ENCODE peak calls at places on chromosomes 4 and X, in six cellular contexts. One of them, this sample, is unnamed.

GRCh38 chrX:39409246-39409917 is 608.1 kb downstream of the MID1IP1 start:
- DNase-seq in cardiac muscle cell: no peak
- DNase-seq in ovary: no peak
- DNase-seq in astrocyte of the cerebellum: no peak
- DNase-seq in right atrium auricular region: no peak
- DNase-seq in GM12878: no peak
- DNase-seq in this sample: no peak

GRCh38 chrX:74458738-74459137 is 37.4 kb downstream of the SLC16A2 start:
- DNase-seq in cardiac muscle cell: no peak
- DNase-seq in ovary: no peak
- DNase-seq in astrocyte of the cerebellum: peak; percentile 69
- DNase-seq in right atrium auricular region: no peak
- DNase-seq in GM12878: no peak
- DNase-seq in this sample: no peak

GRCh38 chr4:74041418-74041817 is 2.9 kb upstream of the CXCL3 start:
- DNase-seq in cardiac muscle cell: no peak
- DNase-seq in ovary: no peak
- DNase-seq in astrocyte of the cerebellum: no peak
- DNase-seq in right atrium auricular region: no peak
- DNase-seq in GM12878: no peak
- DNase-seq in this sample: no peak

GRCh38 chrX:137166591-137166990 is 132.8 kb upstream of the GPR101 start:
- DNase-seq in cardiac muscle cell: peak; percentile 15
- DNase-seq in ovary: no peak
- DNase-seq in astrocyte of the cerebellum: no peak
- DNase-seq in right atrium auricular region: no peak
- DNase-seq in GM12878: no peak
- DNase-seq in this sample: no peak

GRCh38 chr4:83473966-83474365 is 10.9 kb downstream of the ABRAXAS1 start:
- DNase-seq in cardiac muscle cell: no peak
- DNase-seq in ovary: no peak
- DNase-seq in astrocyte of the cerebellum: no peak
- DNase-seq in right atrium auricular region: no peak
- DNase-seq in GM12878: no peak
- DNase-seq in this sample: no peak

GRCh38 chr4:158599150-158599549 is 72.5 kb downstream of the C4orf46 start:
- DNase-seq in cardiac muscle cell: no peak
- DNase-seq in ovary: no peak
- DNase-seq in astrocyte of the cerebellum: no peak
- DNase-seq in right atrium auricular region: no peak
- DNase-seq in GM12878: no peak
- DNase-seq in this sample: no peak

GRCh38 chrX:11461181-11462001 is 168.2 kb downstream of the AMELX start:
- DNase-seq in cardiac muscle cell: no peak
- DNase-seq in ovary: no peak
- DNase-seq in astrocyte of the cerebellum: no peak
- DNase-seq in right atrium auricular region: no peak
- DNase-seq in GM12878: no peak
- DNase-seq in this sample: no peak

GRCh38 chr4:164748375-164748774 is 5.6 kb upstream of the SMIM31 start:
- DNase-seq in cardiac muscle cell: peak; percentile 8
- DNase-seq in ovary: no peak
- DNase-seq in astrocyte of the cerebellum: peak; percentile 18
- DNase-seq in right atrium auricular region: no peak
- DNase-seq in GM12878: no peak
- DNase-seq in this sample: no peak

GRCh38 chr4:183636488-183636887 is 22.5 kb downstream of the RWDD4 start:
- DNase-seq in cardiac muscle cell: no peak
- DNase-seq in ovary: no peak
- DNase-seq in astrocyte of the cerebellum: no peak
- DNase-seq in right atrium auricular region: no peak
- DNase-seq in GM12878: no peak
- DNase-seq in this sample: no peak

GRCh38 chr4:87232241-87232640 is 11.8 kb upstream of the KLHL8 start:
- DNase-seq in cardiac muscle cell: no peak
- DNase-seq in ovary: no peak
- DNase-seq in astrocyte of the cerebellum: no peak
- DNase-seq in right atrium auricular region: no peak
- DNase-seq in GM12878: no peak
- DNase-seq in this sample: no peak

GRCh38 chrX:13180807-13181206 is 136.4 kb upstream of the FAM9C start:
- DNase-seq in cardiac muscle cell: no peak
- DNase-seq in ovary: no peak
- DNase-seq in astrocyte of the cerebellum: no peak
- DNase-seq in right atrium auricular region: no peak
- DNase-seq in GM12878: no peak
- DNase-seq in this sample: no peak

GRCh38 chr4:38800956-38801450 is 3.6 kb downstream of the TLR1 start:
- DNase-seq in cardiac muscle cell: no peak
- DNase-seq in ovary: no peak
- DNase-seq in astrocyte of the cerebellum: no peak
- DNase-seq in right atrium auricular region: no peak
- DNase-seq in GM12878: no peak
- DNase-seq in this sample: no peak

GRCh38 chr4:112083587-112084347 is 61.5 kb upstream of the FAM241A start:
- DNase-seq in cardiac muscle cell: no peak
- DNase-seq in ovary: no peak
- DNase-seq in astrocyte of the cerebellum: no peak
- DNase-seq in right atrium auricular region: no peak
- DNase-seq in GM12878: no peak
- DNase-seq in this sample: no peak

GRCh38 chrX:150037041-150037440 is 98.8 kb upstream of the EOLA2 start:
- DNase-seq in cardiac muscle cell: no peak
- DNase-seq in ovary: no peak
- DNase-seq in astrocyte of the cerebellum: no peak
- DNase-seq in right atrium auricular region: no peak
- DNase-seq in GM12878: no peak
- DNase-seq in this sample: no peak

GRCh38 chrX:105460366-105460765 is 239.9 kb upstream of the TEX13A start:
- DNase-seq in cardiac muscle cell: no peak
- DNase-seq in ovary: no peak
- DNase-seq in astrocyte of the cerebellum: peak; percentile 78
- DNase-seq in right atrium auricular region: no peak
- DNase-seq in GM12878: no peak
- DNase-seq in this sample: no peak

GRCh38 chrX:22366166-22366702 is 93.5 kb downstream of the CBLL2 start:
- DNase-seq in cardiac muscle cell: no peak
- DNase-seq in ovary: no peak
- DNase-seq in astrocyte of the cerebellum: no peak
- DNase-seq in right atrium auricular region: no peak
- DNase-seq in GM12878: no peak
- DNase-seq in this sample: no peak

GRCh38 chr4:23237771-23238170 is 545.0 kb downstream of the GBA3 start:
- DNase-seq in cardiac muscle cell: no peak
- DNase-seq in ovary: no peak
- DNase-seq in astrocyte of the cerebellum: peak; percentile 4
- DNase-seq in right atrium auricular region: no peak
- DNase-seq in GM12878: no peak
- DNase-seq in this sample: no peak

GRCh38 chr4:70651864-70652506 is 14.3 kb downstream of the JCHAIN start:
- DNase-seq in cardiac muscle cell: peak; percentile 38
- DNase-seq in ovary: no peak
- DNase-seq in astrocyte of the cerebellum: no peak
- DNase-seq in right atrium auricular region: no peak
- DNase-seq in GM12878: no peak
- DNase-seq in this sample: no peak

GRCh38 chrX:120090208-120090607 is 12.7 kb upstream of the RHOXF2B start:
- DNase-seq in cardiac muscle cell: no peak
- DNase-seq in ovary: no peak
- DNase-seq in astrocyte of the cerebellum: no peak
- DNase-seq in right atrium auricular region: no peak
- DNase-seq in GM12878: no peak
- DNase-seq in this sample: no peak

GRCh38 chr4:176548571-176548970 is 228.8 kb downstream of the SPCS3 start:
- DNase-seq in cardiac muscle cell: no peak
- DNase-seq in ovary: no peak
- DNase-seq in astrocyte of the cerebellum: no peak
- DNase-seq in right atrium auricular region: no peak
- DNase-seq in GM12878: no peak
- DNase-seq in this sample: no peak

GRCh38 chr4:74364649-74365491 is at the start of gene EREG:
- DNase-seq in cardiac muscle cell: peak; percentile 62
- DNase-seq in ovary: no peak
- DNase-seq in astrocyte of the cerebellum: no peak
- DNase-seq in right atrium auricular region: no peak
- DNase-seq in GM12878: no peak
- DNase-seq in this sample: peak; percentile 51

GRCh38 chr4:98094118-98094517 is 49.2 kb downstream of the STPG2 start:
- DNase-seq in cardiac muscle cell: no peak
- DNase-seq in ovary: no peak
- DNase-seq in astrocyte of the cerebellum: no peak
- DNase-seq in right atrium auricular region: no peak
- DNase-seq in GM12878: no peak
- DNase-seq in this sample: no peak

GRCh38 chr4:2009651-2010233 is 968 bp upstream of the NELFA start:
- DNase-seq in cardiac muscle cell: peak; percentile 77
- DNase-seq in ovary: peak; percentile 46
- DNase-seq in astrocyte of the cerebellum: peak; percentile 23
- DNase-seq in right atrium auricular region: peak; percentile 65
- DNase-seq in GM12878: no peak
- DNase-seq in this sample: peak; percentile 57

GRCh38 chr4:24382381-24382780 is 202.0 kb downstream of the DHX15 start:
- DNase-seq in cardiac muscle cell: no peak
- DNase-seq in ovary: no peak
- DNase-seq in astrocyte of the cerebellum: peak; percentile 51
- DNase-seq in right atrium auricular region: no peak
- DNase-seq in GM12878: no peak
- DNase-seq in this sample: no peak

GRCh38 chrX:118660085-118660484 is 67.3 kb upstream of the IL13RA1 start:
- DNase-seq in cardiac muscle cell: no peak
- DNase-seq in ovary: no peak
- DNase-seq in astrocyte of the cerebellum: no peak
- DNase-seq in right atrium auricular region: no peak
- DNase-seq in GM12878: no peak
- DNase-seq in this sample: no peak

GRCh38 chrX:114626323-114626722 is 42.4 kb downstream of the HTR2C start:
- DNase-seq in cardiac muscle cell: peak; percentile 52
- DNase-seq in ovary: no peak
- DNase-seq in astrocyte of the cerebellum: peak; percentile 5
- DNase-seq in right atrium auricular region: no peak
- DNase-seq in GM12878: no peak
- DNase-seq in this sample: no peak

GRCh38 chr4:37304612-37305011 is 60.1 kb downstream of the NWD2 start:
- DNase-seq in cardiac muscle cell: no peak
- DNase-seq in ovary: no peak
- DNase-seq in astrocyte of the cerebellum: no peak
- DNase-seq in right atrium auricular region: no peak
- DNase-seq in GM12878: no peak
- DNase-seq in this sample: no peak

GRCh38 chr4:37299468-37299867 is 54.9 kb downstream of the NWD2 start:
- DNase-seq in cardiac muscle cell: no peak
- DNase-seq in ovary: no peak
- DNase-seq in astrocyte of the cerebellum: no peak
- DNase-seq in right atrium auricular region: no peak
- DNase-seq in GM12878: no peak
- DNase-seq in this sample: no peak
- TF ChIP-seq CTCF in cardiac muscle cell: no peak
- TF ChIP-seq CTCF in ovary: no peak
- TF ChIP-seq CTCF in astrocyte of the cerebellum: no peak
- TF ChIP-seq CTCF in right atrium auricular region: no peak
- TF ChIP-seq CTCF in GM12878: no peak
- TF ChIP-seq CTCF in this sample: no peak

GRCh38 chr4:15543537-15544195 is 74.0 kb downstream of the CC2D2A start:
- DNase-seq in cardiac muscle cell: no peak
- DNase-seq in ovary: no peak
- DNase-seq in astrocyte of the cerebellum: no peak
- DNase-seq in right atrium auricular region: no peak
- DNase-seq in GM12878: no peak
- DNase-seq in this sample: no peak

GRCh38 chr4:15544196-15544730 is 74.6 kb downstream of the CC2D2A start:
- DNase-seq in cardiac muscle cell: no peak
- DNase-seq in ovary: no peak
- DNase-seq in astrocyte of the cerebellum: no peak
- DNase-seq in right atrium auricular region: no peak
- DNase-seq in GM12878: no peak
- DNase-seq in this sample: no peak

GRCh38 chr4:15545371-15545770 is 75.7 kb downstream of the CC2D2A start:
- DNase-seq in cardiac muscle cell: no peak
- DNase-seq in ovary: no peak
- DNase-seq in astrocyte of the cerebellum: no peak
- DNase-seq in right atrium auricular region: no peak
- DNase-seq in GM12878: no peak
- DNase-seq in this sample: no peak

GRCh38 chr4:15541941-15542340 is 72.3 kb downstream of the CC2D2A start:
- DNase-seq in cardiac muscle cell: no peak
- DNase-seq in ovary: no peak
- DNase-seq in astrocyte of the cerebellum: no peak
- DNase-seq in right atrium auricular region: no peak
- DNase-seq in GM12878: no peak
- DNase-seq in this sample: no peak

DNA sequence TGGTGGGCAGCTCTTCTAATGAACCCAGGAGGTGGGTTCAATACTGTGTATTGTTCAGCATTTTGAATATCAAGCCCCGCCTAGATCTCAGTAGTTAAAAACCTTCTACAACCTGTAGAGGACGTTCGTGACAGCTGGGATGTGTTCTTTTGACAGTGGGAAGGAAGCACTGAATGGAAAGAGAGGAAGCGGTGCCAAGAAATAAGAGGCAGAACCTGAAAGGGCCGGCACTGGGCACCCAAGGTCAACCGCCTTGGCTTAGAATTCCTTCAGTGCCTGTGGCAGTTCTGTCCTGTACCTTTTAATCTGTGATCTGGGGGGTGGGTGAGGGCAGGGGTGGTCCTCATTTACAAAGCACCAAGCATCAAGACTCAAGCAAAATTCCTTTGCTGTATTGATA is 73.1 kb downstream of the CC2D2A start:
- DNase-seq in cardiac muscle cell: no peak
- DNase-seq in ovary: no peak
- DNase-seq in astrocyte of the cerebellum: no peak
- DNase-seq in right atrium auricular region: no peak
- DNase-seq in GM12878: no peak
- DNase-seq in this sample: no peak
- TF ChIP-seq CTCF in cardiac muscle cell: no peak
- TF ChIP-seq CTCF in ovary: no peak
- TF ChIP-seq CTCF in astrocyte of the cerebellum: no peak
- TF ChIP-seq CTCF in right atrium auricular region: no peak
- TF ChIP-seq CTCF in GM12878: no peak
- TF ChIP-seq CTCF in this sample: no peak

DNA sequence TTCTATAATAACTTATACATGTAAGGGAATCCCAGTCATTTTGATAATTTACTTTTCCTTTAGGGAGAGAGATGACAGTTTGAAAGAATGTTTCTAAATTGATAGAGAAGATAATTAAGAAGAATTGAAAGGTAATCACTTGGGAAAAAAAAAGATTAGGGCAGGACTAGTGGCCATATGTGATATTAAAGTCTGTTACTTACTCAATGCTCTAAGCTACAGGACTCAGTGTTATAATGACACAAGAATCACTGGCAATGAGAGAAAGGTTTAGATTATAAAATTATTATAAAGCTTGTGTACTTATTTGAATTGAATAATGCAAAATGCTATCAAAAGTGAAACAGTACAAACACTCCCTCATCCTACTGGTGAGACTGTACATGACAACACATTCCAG is 265.3 kb downstream of the BANK1 start:
- DNase-seq in cardiac muscle cell: no peak
- DNase-seq in ovary: no peak
- DNase-seq in astrocyte of the cerebellum: no peak
- DNase-seq in right atrium auricular region: no peak
- DNase-seq in GM12878: no peak
- DNase-seq in this sample: no peak
- TF ChIP-seq CTCF in cardiac muscle cell: no peak
- TF ChIP-seq CTCF in ovary: no peak
- TF ChIP-seq CTCF in astrocyte of the cerebellum: no peak
- TF ChIP-seq CTCF in right atrium auricular region: peak; percentile 23
- TF ChIP-seq CTCF in GM12878: no peak
- TF ChIP-seq CTCF in this sample: peak; percentile 21

GRCh38 chr4:10140866-10141759 is 24.5 kb upstream of the WDR1 start:
- DNase-seq in cardiac muscle cell: no peak
- DNase-seq in ovary: no peak
- DNase-seq in astrocyte of the cerebellum: no peak
- DNase-seq in right atrium auricular region: no peak
- DNase-seq in GM12878: no peak
- DNase-seq in this sample: no peak
- TF ChIP-seq CTCF in cardiac muscle cell: peak; percentile 10
- TF ChIP-seq CTCF in ovary: no peak
- TF ChIP-seq CTCF in astrocyte of the cerebellum: no peak
- TF ChIP-seq CTCF in right atrium auricular region: no peak
- TF ChIP-seq CTCF in GM12878: no peak
- TF ChIP-seq CTCF in this sample: no peak